ENCODE peak calls at places on chromosome 18, in nine cellular contexts. F, I, C, S, Z, Y, M, O and A are unnamed samples. For H3K4me1, the result is how much of the 10 kb centered on the place peaks cover.

GRCh38 chr18:79547413-79548076 is 132.1 kb upstream of the CTDP1 start:
- DNase-seq in F (no peak), I (peak), C (no peak), S (no peak), Z (no peak), Y (no peak), M (no peak), O (no peak), A (no peak)

GRCh38 chr18:35407871-35408481 is 30.8 kb upstream of the ZNF396 start:
- DNase-seq in F (peak), I (peak), C (no peak), S (no peak), Z (peak), Y (peak), M (peak), O (no peak), A (no peak)

GRCh38 chr18:36348971-36349417 is 51.5 kb downstream of the FHOD3 start:
- DNase-seq in F (no peak), I (no peak), C (no peak), S (no peak), Z (no peak), Y (no peak), M (no peak), O (no peak), A (no peak)

GRCh38 chr18:11671156-11671555 is 17.9 kb upstream of the GNAL start:
- DNase-seq in F (no peak), I (peak), C (no peak), S (no peak), Z (no peak), Y (no peak), M (no peak), O (no peak), A (no peak)

GRCh38 chr18:43574974-43575373 is 297.7 kb upstream of the SYT4 start:
- DNase-seq in F (no peak), I (no peak), C (no peak), S (no peak), Z (no peak), Y (no peak), M (no peak), O (no peak), A (no peak)

GRCh38 chr18:24933345-24933744 is 418.6 kb downstream of the ZNF521 start:
- DNase-seq in F (no peak), I (no peak), C (no peak), S (no peak), Z (no peak), Y (no peak), M (no peak), O (no peak), A (no peak)

GRCh38 chr18:35118641-35119040 is 77.4 kb downstream of the MAPRE2 start:
- DNase-seq in F (no peak), I (no peak), C (no peak), S (no peak), Z (no peak), Y (no peak), M (no peak), O (no peak), A (no peak)

GRCh38 chr18:27887711-27888495 is 289.0 kb downstream of the CDH2 start:
- DNase-seq in F (no peak), I (no peak), C (no peak), S (no peak), Z (no peak), Y (no peak), M (no peak), O (no peak), A (no peak)

GRCh38 chr18:715626-716025 is 3.2 kb upstream of the ENOSF1 start:
- DNase-seq in F (peak), I (no peak), C (no peak), S (no peak), Z (no peak), Y (no peak), M (no peak), O (no peak), A (no peak)

GRCh38 chr18:77654302-77654701 is 404.7 kb downstream of the GALR1 start:
- DNase-seq in F (no peak), I (no peak), C (no peak), S (no peak), Z (no peak), Y (no peak), M (no peak), O (no peak), A (no peak)

GRCh38 chr18:74116628-74117554 is 30.7 kb downstream of the FBXO15 start:
- DNase-seq in F (peak), I (peak), C (no peak), S (no peak), Z (peak), Y (peak), M (no peak), O (no peak), A (no peak)

GRCh38 chr18:58484989-58485962 is 143.6 kb downstream of the ALPK2 start:
- DNase-seq in F (no peak), I (peak), C (no peak), S (no peak), Z (no peak), Y (no peak), M (peak), O (no peak), A (peak)

GRCh38 chr18:48713302-48713701 is 174.5 kb downstream of the CTIF start:
- DNase-seq in F (no peak), I (no peak), C (peak), S (no peak), Z (no peak), Y (no peak), M (no peak), O (peak), A (no peak)
- H3K4me1 ChIP-seq in F (under half), I (under half), C (under half), S (under half), Z (under half), Y (under half), M (under half), O (under half), A (under half)

GRCh38 chr18:48947583-48947982 is 3.2 kb downstream of the SMAD7 start:
- DNase-seq in F (no peak), I (no peak), C (peak), S (no peak), Z (no peak), Y (no peak), M (no peak), O (no peak), A (no peak)
- H3K4me1 ChIP-seq in F (half or more), I (under half), C (half or more), S (half or more), Z (under half), Y (under half), M (under half), O (half or more), A (half or more)

DNA sequence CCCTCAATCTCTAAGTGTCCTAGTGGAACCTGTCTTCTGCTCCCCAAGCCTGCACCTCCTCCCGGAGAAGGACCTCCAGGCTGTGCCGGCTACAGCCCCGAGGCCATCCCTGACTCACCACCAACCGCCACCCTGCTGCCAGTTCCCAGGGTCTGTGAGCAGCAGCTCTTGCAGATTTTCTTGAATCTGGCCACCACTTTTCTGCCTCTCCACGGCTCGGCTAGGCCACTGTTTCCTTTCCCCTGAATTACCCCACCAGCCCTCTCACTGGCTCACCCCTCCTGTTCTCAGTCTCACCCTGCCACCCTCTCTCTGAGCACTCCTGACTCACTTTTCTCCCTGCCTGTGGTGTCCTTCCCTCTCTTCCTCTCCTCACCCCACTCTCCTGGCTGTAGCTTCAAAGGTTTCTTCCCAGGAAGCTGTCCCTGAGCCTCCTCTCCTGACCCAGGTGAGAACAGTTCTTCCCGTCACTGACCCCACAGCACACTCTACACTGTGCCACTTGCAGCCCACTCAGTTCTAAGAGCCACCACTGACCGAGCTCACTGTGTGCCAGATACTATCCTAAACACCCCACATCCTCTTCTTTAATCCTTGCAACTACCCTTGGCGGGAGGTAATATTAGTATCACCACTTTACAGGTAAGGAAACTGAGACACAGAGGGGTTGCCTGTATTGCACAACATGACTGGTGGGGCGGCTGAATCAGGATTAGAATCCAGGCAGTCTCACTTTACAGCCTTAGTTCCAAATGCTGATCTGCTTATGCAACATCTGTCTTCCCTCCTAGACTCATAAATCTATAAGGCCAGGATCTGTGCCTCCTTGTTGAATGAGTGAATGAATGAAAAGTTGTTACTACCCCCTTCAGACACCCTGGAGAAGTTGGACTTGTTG is 111.6 kb downstream of the SMAD7 start:
- DNase-seq in F (no peak), I (no peak), C (no peak), S (peak), Z (no peak), Y (no peak), M (no peak), O (no peak), A (no peak)
- H3K4me1 ChIP-seq in F (under half), I (under half), C (under half), S (under half), Z (half or more), Y (half or more), M (under half), O (under half), A (under half)

GRCh38 chr18:46346896-46347630 is 242.9 kb downstream of the HAUS1 start:
- DNase-seq in F (no peak), I (no peak), C (no peak), S (no peak), Z (no peak), Y (no peak), M (no peak), O (no peak), A (no peak)
- H3K4me1 ChIP-seq in F (under half), I (under half), C (under half), S (under half), Z (under half), Y (under half), M (under half), O (under half), A (under half)

GRCh38 chr18:39344487-39344886 is 1778.9 kb upstream of the CELF4 start:
- DNase-seq in F (no peak), I (no peak), C (no peak), S (no peak), Z (no peak), Y (no peak), M (no peak), O (no peak), A (no peak)
- H3K4me1 ChIP-seq in F (under half), I (under half), C (under half), S (under half), Z (under half), Y (under half), M (under half), O (under half), A (under half)

GRCh38 chr18:3057526-3057925 is 44.6 kb upstream of the LPIN2 start:
- DNase-seq in F (no peak), I (no peak), C (no peak), S (no peak), Z (no peak), Y (no peak), M (no peak), O (no peak), A (no peak)
- H3K4me1 ChIP-seq in F (under half), I (under half), C (under half), S (under half), Z (under half), Y (under half), M (under half), O (under half), A (under half)

GRCh38 chr18:55544028-55544427 is 44.0 kb downstream of the TCF4 start:
- DNase-seq in F (no peak), I (no peak), C (no peak), S (no peak), Z (no peak), Y (no peak), M (no peak), O (no peak), A (no peak)

GRCh38 chr18:55546873-55547704 is 40.9 kb downstream of the TCF4 start:
- DNase-seq in F (no peak), I (no peak), C (no peak), S (no peak), Z (no peak), Y (no peak), M (no peak), O (no peak), A (no peak)

GRCh38 chr18:55539240-55539639 is 48.8 kb downstream of the TCF4 start:
- DNase-seq in F (no peak), I (no peak), C (no peak), S (no peak), Z (no peak), Y (no peak), M (no peak), O (no peak), A (no peak)

GRCh38 chr18:55543130-55543704 is 44.8 kb downstream of the TCF4 start:
- DNase-seq in F (no peak), I (no peak), C (no peak), S (no peak), Z (no peak), Y (no peak), M (no peak), O (no peak), A (no peak)

GRCh38 chr18:55541571-55541970 is 46.4 kb downstream of the TCF4 start:
- DNase-seq in F (no peak), I (no peak), C (no peak), S (no peak), Z (no peak), Y (no peak), M (no peak), O (no peak), A (no peak)
- H3K4me1 ChIP-seq in F (under half), I (under half), C (under half), S (under half), Z (under half), Y (under half), M (under half), O (under half), A (under half)

GRCh38 chr18:62187543-62188378 is 706 bp downstream of the RELCH start:
- DNase-seq in F (peak), I (peak), C (no peak), S (peak), Z (no peak), Y (peak), M (peak), O (no peak), A (peak)

GRCh38 chr18:62183578-62184195 is 3.2 kb downstream of the PIGN start:
- DNase-seq in F (peak), I (peak), C (no peak), S (no peak), Z (peak), Y (peak), M (peak), O (no peak), A (no peak)

GRCh38 chr18:62186656-62187542 is at the start of the genes PIGN and RELCH:
- DNase-seq in F (peak), I (peak), C (peak), S (peak), Z (peak), Y (peak), M (peak), O (peak), A (peak)

GRCh38 chr18:62189208-62189607 is 2.2 kb downstream of the RELCH start:
- DNase-seq in F (no peak), I (no peak), C (no peak), S (no peak), Z (no peak), Y (no peak), M (no peak), O (no peak), A (no peak)
- H3K4me1 ChIP-seq in F (half or more), I (under half), C (under half), S (half or more), Z (under half), Y (under half), M (under half), O (under half), A (under half)

GRCh38 chr18:26135563-26135962 is 1.9 kb downstream of the PSMA8 start:
- DNase-seq in F (no peak), I (no peak), C (no peak), S (no peak), Z (no peak), Y (no peak), M (no peak), O (no peak), A (no peak)
- H3K4me1 ChIP-seq in F (under half), I (under half), C (under half), S (under half), Z (under half), Y (under half), M (under half), O (under half), A (under half)